ENCODE peak calls at places on chromosomes 6 and 20, in six cellular contexts. S, J, X, B, H and Y are unnamed samples.
A peak's percentile ranks its signal among the peaks of the same experiment; 100 is the strongest.

GRCh38 chr6:43053545-43054205 is at the start of gene CUL7:
- DNase-seq in S (peak; percentile 95), J (peak; percentile 93), X (peak; percentile 96), B (peak; percentile 97), H (peak; percentile 84), Y (peak; percentile 66)

GRCh38 chr6:79468587-79468986 is 68.6 kb downstream of the LCA5 start:
- DNase-seq in S (no peak), J (no peak), X (no peak), B (no peak), H (no peak), Y (no peak)

GRCh38 chr6:37688088-37688850 is 9.4 kb downstream of the MDGA1 start:
- DNase-seq in S (no peak), J (no peak), X (no peak), B (no peak), H (no peak), Y (no peak)

GRCh38 chr6:45661667-45662066 is 283.9 kb upstream of the SUPT3H start:
- DNase-seq in S (peak; percentile 93), J (no peak), X (peak; percentile 72), B (peak; percentile 61), H (peak; percentile 84), Y (no peak)

GRCh38 chr6:82902290-82902689 is 163.4 kb downstream of the UBE3D start:
- DNase-seq in S (no peak), J (no peak), X (no peak), B (no peak), H (no peak), Y (no peak)

GRCh38 chr6:158938811-158939254 is 61.2 kb downstream of the RSPH3 start:
- DNase-seq in S (no peak), J (no peak), X (no peak), B (peak; percentile 68), H (peak; percentile 7), Y (no peak)

GRCh38 chr6:85126448-85127178 is 323.3 kb upstream of the NT5E start:
- DNase-seq in S (peak; percentile 59), J (peak; percentile 14), X (peak; percentile 51), B (peak; percentile 41), H (peak; percentile 75), Y (no peak)

GRCh38 chr6:5121479-5121878 is 36.3 kb downstream of the PPP1R3G start:
- DNase-seq in S (no peak), J (no peak), X (no peak), B (no peak), H (no peak), Y (no peak)

GRCh38 chr6:138540468-138540867 is 41.2 kb upstream of the NHSL1 start:
- DNase-seq in S (peak; percentile 88), J (no peak), X (peak; percentile 88), B (no peak), H (peak; percentile 87), Y (no peak)

GRCh38 chr6:1767481-1768246 is 157.9 kb downstream of the FOXC1 start:
- DNase-seq in S (no peak), J (no peak), X (peak; percentile 16), B (peak; percentile 74), H (no peak), Y (no peak)

GRCh38 chr6:35300848-35301247 is 3.2 kb downstream of the DEF6 start:
- DNase-seq in S (no peak), J (no peak), X (no peak), B (no peak), H (no peak), Y (no peak)

GRCh38 chr20:2688041-2688591 is 4.5 kb upstream of the EBF4 start:
- DNase-seq in S (peak; percentile 36), J (peak; percentile 55), X (peak; percentile 51), B (peak; percentile 48), H (peak; percentile 48), Y (no peak)

GRCh38 chr6:43724914-43725642 is 37.5 kb upstream of the MRPS18A start:
- DNase-seq in S (peak; percentile 82), J (peak; percentile 29), X (peak; percentile 99), B (peak; percentile 95), H (peak; percentile 60), Y (no peak)

GRCh38 chr20:675453-676314 is at the start of gene SCRT2:
- DNase-seq in S (peak; percentile 73), J (peak; percentile 82), X (peak; percentile 63), B (peak; percentile 81), H (peak; percentile 38), Y (no peak)

GRCh38 chr6:30759575-30760239 is 15.4 kb upstream of the IER3 start:
- DNase-seq in S (peak; percentile 95), J (no peak), X (peak; percentile 75), B (peak; percentile 94), H (peak; percentile 98), Y (no peak)

GRCh38 chr20:461254-462198 is 807 bp downstream of the TBC1D20 start:
- DNase-seq in S (peak; percentile 45), J (peak; percentile 50), X (peak; percentile 40), B (peak; percentile 44), H (peak; percentile 19), Y (no peak)

GRCh38 chr6:132968419-132968950 is 154.1 kb downstream of the RPS12 start:
- DNase-seq in S (no peak), J (no peak), X (no peak), B (no peak), H (no peak), Y (no peak)

GRCh38 chr6:26216015-26216885 is 129.0 kb downstream of the HFE start:
- DNase-seq in S (peak; percentile 99), J (no peak), X (peak; percentile 100), B (peak; percentile 98), H (peak; percentile 93), Y (peak; percentile 99)

GRCh38 chr20:36385503-36385902 is 79.4 kb downstream of the DLGAP4 start:
- DNase-seq in S (no peak), J (no peak), X (no peak), B (no peak), H (no peak), Y (no peak)

GRCh38 chr6:42727627-42728026 is 5.2 kb upstream of the PRPH2 start:
- DNase-seq in S (no peak), J (no peak), X (peak; percentile 33), B (no peak), H (no peak), Y (no peak)

GRCh38 chr6:149884617-149885016 is 13.3 kb downstream of the RAET1E start:
- DNase-seq in S (no peak), J (no peak), X (no peak), B (no peak), H (no peak), Y (no peak)

GRCh38 chr6:26033942-26034354 is 53.3 kb upstream of the HFE start:
- DNase-seq in S (no peak), J (no peak), X (no peak), B (no peak), H (no peak), Y (no peak)

DNA sequence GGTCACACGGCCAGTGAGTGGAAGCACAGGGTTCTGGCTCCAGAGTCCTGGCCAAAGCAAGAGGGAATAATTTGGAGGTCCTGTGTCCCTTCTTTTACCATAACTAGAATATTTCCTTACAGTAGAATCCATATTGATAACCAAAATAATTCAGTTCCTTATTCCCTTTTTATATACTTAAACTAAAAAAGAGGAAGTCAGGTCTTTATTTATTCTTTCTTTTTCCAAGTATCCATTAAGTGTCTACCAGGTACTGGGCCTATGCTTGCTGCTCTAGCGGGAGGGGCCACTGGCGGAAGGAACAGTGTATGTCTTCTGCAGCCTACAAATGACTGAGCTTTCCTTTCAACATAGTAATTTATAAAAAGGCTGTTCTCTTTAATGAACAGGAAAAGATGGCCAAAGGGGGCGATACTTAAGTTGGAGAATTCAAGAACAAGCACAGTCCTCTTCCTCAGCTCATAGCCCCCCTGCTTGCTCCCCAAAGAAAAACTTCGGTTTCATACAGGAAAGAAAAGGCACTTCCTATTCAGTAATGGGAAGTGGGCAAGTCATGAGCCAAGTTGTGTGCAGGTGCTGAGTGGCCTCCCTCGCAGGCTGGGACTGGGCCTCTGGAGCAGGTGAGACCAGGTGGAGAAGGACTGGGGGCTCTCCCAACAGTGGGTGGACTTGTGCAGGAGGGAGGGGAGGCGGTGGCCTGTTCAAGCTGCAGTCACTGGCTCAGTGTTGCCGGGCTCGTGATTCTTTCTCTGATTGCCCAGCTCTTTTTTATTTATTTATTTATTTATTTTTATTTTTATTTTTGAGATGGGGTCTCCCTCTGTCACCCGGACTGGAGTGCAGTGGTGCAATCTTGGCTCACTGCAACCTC is 110.9 kb downstream of the ARMC2 start:
- DNase-seq in S (no peak), J (no peak), X (no peak), B (no peak), H (no peak), Y (no peak)
- H3K4me3 ChIP-seq in S (no peak overlapping the region), J (no peak overlapping the region), X (no peak overlapping the region), B (no peak overlapping the region), H (no peak overlapping the region), Y (no peak overlapping the region)

GRCh38 chr6:168045141-168045691 is 33.8 kb downstream of the FRMD1 start:
- DNase-seq in S (no peak), J (no peak), X (no peak), B (no peak), H (no peak), Y (no peak)
- TF ChIP-seq CTCF in S (no peak), J (no peak), X (no peak), B (no peak), H (no peak), Y (no peak)

DNA sequence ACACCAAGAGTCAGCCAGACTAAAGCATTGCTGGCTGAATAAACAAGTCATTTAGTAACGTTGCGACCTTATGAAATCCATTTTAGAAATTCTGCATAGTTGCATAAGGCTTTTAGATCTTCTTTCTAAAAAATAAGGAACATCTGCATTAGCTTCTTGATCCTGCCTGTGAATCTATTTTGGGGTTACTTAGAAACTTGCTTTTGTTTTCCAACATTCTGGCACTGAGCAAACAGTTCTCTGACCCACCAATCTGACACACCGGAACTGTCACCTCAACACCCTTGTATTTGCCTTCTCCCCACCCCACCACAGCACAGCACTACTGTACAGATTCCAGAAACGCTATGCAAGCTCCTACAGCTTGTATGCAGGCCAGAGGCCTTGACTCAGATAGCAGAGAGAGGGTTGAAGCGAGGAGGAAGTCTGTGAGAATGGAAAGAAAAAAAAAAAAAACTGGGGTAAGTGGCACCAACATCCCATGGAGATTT is 55.0 kb downstream of the KIF13A start:
- DNase-seq in S (peak; percentile 80), J (peak; percentile 18), X (peak; percentile 83), B (peak; percentile 69), H (peak; percentile 95), Y (no peak)
- H3K4me3 ChIP-seq in S (no peak overlapping the region), J (no peak overlapping the region), X (no peak overlapping the region), B (no peak overlapping the region), H (no peak overlapping the region), Y (no peak overlapping the region)

GRCh38 chr20:57223648-57224489 is 42.6 kb downstream of the BMP7 start:
- DNase-seq in S (no peak), J (no peak), X (peak; percentile 3), B (no peak), H (no peak), Y (no peak)
- TF ChIP-seq CTCF in S (no peak), J (no peak), X (no peak), B (no peak), H (no peak), Y (no peak)

DNA sequence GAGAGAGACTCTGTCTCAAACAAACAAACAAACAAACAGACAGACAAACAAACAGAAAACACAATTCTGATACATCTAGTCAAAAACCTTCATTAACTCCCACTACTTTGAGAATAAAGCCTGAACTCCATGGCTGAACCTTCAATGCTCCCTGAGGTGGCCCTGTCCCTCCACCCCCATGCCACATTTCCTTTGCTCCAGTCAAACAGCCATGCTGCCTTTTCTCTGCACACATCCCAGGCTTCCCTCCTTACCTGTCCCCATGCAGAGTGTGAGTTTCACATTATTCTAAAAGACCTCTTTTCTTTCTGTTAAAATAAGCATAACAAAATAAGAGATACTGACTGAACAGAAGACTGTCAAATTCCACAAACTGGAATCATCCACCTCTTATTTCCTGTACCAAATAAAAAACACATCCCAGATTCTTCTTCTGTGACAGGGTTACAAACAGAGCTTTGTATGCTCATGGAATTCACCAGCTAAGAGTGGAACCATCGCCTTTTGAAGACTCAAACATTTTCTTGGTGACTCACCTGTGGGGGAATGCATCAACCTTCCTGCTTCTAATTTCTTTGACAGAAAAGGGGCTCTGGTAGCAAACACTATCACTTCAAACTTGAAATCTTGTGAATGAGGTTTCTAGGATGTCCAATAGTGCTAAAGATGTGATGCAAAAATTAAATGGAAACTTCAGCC is 71.0 kb upstream of the SLC22A16 start:
- DNase-seq in S (peak; percentile 52), J (no peak), X (no peak), B (peak; percentile 61), H (peak; percentile 50), Y (no peak)
- H3K4me3 ChIP-seq in S (no peak overlapping the region), J (no peak overlapping the region), X (no peak overlapping the region), B (no peak overlapping the region), H (no peak overlapping the region), Y (no peak overlapping the region)